ENCODE peak calls at places on chromosomes 5 and 9, in four cellular contexts. R, V, H and Y are unnamed samples. For H3K4me1, the result is how much of the 10 kb centered on the place peaks cover.

GRCh38 chr5:56900395-56900794 is 9.0 kb upstream of the SETD9 start:
- DNase-seq in R (no peak), V (no peak), H (no peak), Y (no peak)

GRCh38 chr5:180467028-180467427 is 27.2 kb upstream of the CNOT6 start:
- DNase-seq in R (no peak), V (no peak), H (no peak), Y (peak)

GRCh38 chr5:137119321-137119720 is 379.8 kb downstream of the SPOCK1 start:
- DNase-seq in R (no peak), V (no peak), H (no peak), Y (no peak)

GRCh38 chr9:21001581-21001980 is 29.9 kb downstream of the HACD4 start:
- DNase-seq in R (no peak), V (no peak), H (no peak), Y (no peak)

GRCh38 chr5:67983251-67983941 is 232.2 kb upstream of the PIK3R1 start:
- DNase-seq in R (no peak), V (no peak), H (no peak), Y (no peak)

GRCh38 chr9:94952553-94953373 is 226.3 kb downstream of the AOPEP start:
- DNase-seq in R (no peak), V (no peak), H (peak), Y (peak)

GRCh38 chr9:128061305-128061704 is 5.8 kb downstream of the NAIF1 start:
- DNase-seq in R (no peak), V (no peak), H (no peak), Y (no peak)

GRCh38 chr9:70865471-70865870 is 255.9 kb downstream of the TRPM3 start:
- DNase-seq in R (no peak), V (no peak), H (no peak), Y (no peak)

GRCh38 chr9:104836235-104836634 is 72.3 kb downstream of the NIPSNAP3B start:
- DNase-seq in R (no peak), V (no peak), H (no peak), Y (no peak)

GRCh38 chr9:127803507-127804352 is 1.0 kb downstream of the FPGS start:
- DNase-seq in R (no peak), V (no peak), H (no peak), Y (peak)

GRCh38 chr5:105877592-105877991 is 1793.1 kb downstream of the EFNA5 start:
- DNase-seq in R (no peak), V (no peak), H (no peak), Y (no peak)

GRCh38 chr9:107487521-107488399 is 1.8 kb downstream of the KLF4 start:
- DNase-seq in R (no peak), V (peak), H (peak), Y (no peak)

GRCh38 chr5:54457094-54457531 is 1.6 kb downstream of the HSPB3 start:
- DNase-seq in R (no peak), V (no peak), H (no peak), Y (no peak)

GRCh38 chr5:2960309-2960708 is 208.8 kb upstream of the IRX2 start:
- DNase-seq in R (no peak), V (no peak), H (no peak), Y (no peak)

GRCh38 chr9:72354704-72355103 is 10.3 kb downstream of the ZFAND5 start:
- DNase-seq in R (no peak), V (no peak), H (no peak), Y (no peak)

GRCh38 chr5:132840896-132841818 is 10.7 kb upstream of the SHROOM1 start:
- DNase-seq in R (no peak), V (no peak), H (peak), Y (no peak)

GRCh38 chr9:127132921-127133647 is 10.6 kb upstream of the ANGPTL2 start:
- DNase-seq in R (no peak), V (no peak), H (peak), Y (no peak)

GRCh38 chr5:20109326-20109725 is 121.3 kb upstream of the CDH18 start:
- DNase-seq in R (no peak), V (no peak), H (peak), Y (no peak)

GRCh38 chr5:118616281-118616680 is 372.1 kb downstream of the DTWD2 start:
- DNase-seq in R (no peak), V (no peak), H (no peak), Y (no peak)

GRCh38 chr5:178118345-178118744 is 5.0 kb downstream of the N4BP3 start:
- DNase-seq in R (no peak), V (no peak), H (no peak), Y (no peak)

GRCh38 chr5:146388418-146388817 is 49.8 kb downstream of the POU4F3 start:
- DNase-seq in R (no peak), V (no peak), H (no peak), Y (no peak)

GRCh38 chr5:159609359-159609758 is 279.1 kb upstream of the IL12B start:
- DNase-seq in R (no peak), V (no peak), H (no peak), Y (no peak)

GRCh38 chr5:32812399-32812798 is 101.3 kb downstream of the NPR3 start:
- DNase-seq in R (no peak), V (no peak), H (no peak), Y (no peak)

GRCh38 chr9:76557674-76558073 is 98.7 kb downstream of the GCNT1 start:
- DNase-seq in R (no peak), V (no peak), H (no peak), Y (no peak)
- H3K4me1 ChIP-seq in R (under half), V (under half), H (under half), Y (under half)

GRCh38 chr5:151684690-151685361 is 1.9 kb downstream of the SPARC start:
- DNase-seq in R (no peak), V (peak), H (peak), Y (no peak)
- H3K4me3 ChIP-seq in R (no peak), V (peak), H (peak), Y (peak)

GRCh38 chr9:136545065-136545965 is 533 bp downstream of the NOTCH1 start:
- DNase-seq in R (peak), V (no peak), H (peak), Y (no peak)

GRCh38 chr9:136547508-136548215 is 1.8 kb upstream of the NOTCH1 start:
- DNase-seq in R (no peak), V (no peak), H (peak), Y (no peak)

GRCh38 chr9:136546697-136547481 is 1.0 kb upstream of the NOTCH1 start:
- DNase-seq in R (peak), V (no peak), H (peak), Y (peak)

GRCh38 chr9:136544549-136545064 is 1.2 kb downstream of the NOTCH1 start:
- DNase-seq in R (peak), V (no peak), H (no peak), Y (no peak)

GRCh38 chr9:136545966-136546696 is at the start of gene NOTCH1:
- DNase-seq in R (peak), V (peak), H (peak), Y (peak)
- H3K4me1 ChIP-seq in R (under half), V (half or more), H (under half), Y (half or more)

DNA sequence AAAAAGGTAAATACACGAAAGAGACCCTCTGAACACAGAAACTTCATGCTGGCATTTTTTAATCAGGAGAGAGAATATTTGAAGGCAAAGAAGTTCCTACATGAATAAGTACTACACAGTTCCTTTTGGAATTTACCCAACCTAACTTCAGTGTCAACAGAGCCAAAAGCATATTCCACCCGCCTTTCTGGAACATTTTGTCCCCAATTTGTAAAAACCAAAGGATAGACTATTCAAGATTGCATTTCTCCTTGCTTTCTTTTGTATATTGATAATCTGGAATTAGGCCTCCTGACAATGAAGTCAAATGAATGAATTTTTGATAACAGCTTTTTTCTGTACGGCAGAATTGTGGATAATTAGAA is 39.4 kb upstream of the TRAF1 start:
- DNase-seq in R (no peak), V (no peak), H (no peak), Y (no peak)
- H3K4me3 ChIP-seq in R (no peak), V (no peak), H (no peak), Y (peak)